ENCODE peak calls at places on chromosome 5, in eight cellular contexts. F is CD8-positive, alpha-beta memory T cell; A is neuronal stem cell; W is heart left ventricle; Y is CD4-positive, alpha-beta memory T cell; C is psoas muscle; O is cardiac muscle cell; M is left ventricle myocardium inferior. V is an unnamed sample. For H3K4me1, the result is how much of the 10 kb centered on the place peaks cover.

GRCh38 chr5:176900783-176901204 is 1.6 kb upstream of the HK3 start:
- DNase-seq in F (no peak), A (no peak), W (no peak), Y (no peak), C (no peak), O (no peak), M (no peak), V (no peak)

GRCh38 chr5:128084228-128085167 is 932 bp downstream of the SLC12A2 start:
- DNase-seq in F (peak), A (peak), W (peak), Y (peak), C (peak), O (peak), M (peak), V (peak)

GRCh38 chr5:32278403-32278802 is 34.3 kb downstream of the MTMR12 start:
- DNase-seq in F (no peak), A (no peak), W (no peak), Y (no peak), C (no peak), O (no peak), M (no peak), V (no peak)

GRCh38 chr5:136006164-136006563 is 22.6 kb upstream of the TGFBI start:
- DNase-seq in F (no peak), A (no peak), W (no peak), Y (no peak), C (peak), O (no peak), M (no peak), V (no peak)

GRCh38 chr5:112643339-112643971 is 94.2 kb upstream of the APC start:
- DNase-seq in F (no peak), A (no peak), W (no peak), Y (no peak), C (no peak), O (peak), M (no peak), V (no peak)

GRCh38 chr5:136036991-136037705 is 8.4 kb downstream of the TGFBI start:
- DNase-seq in F (peak), A (no peak), W (no peak), Y (peak), C (peak), O (no peak), M (no peak), V (peak)

GRCh38 chr5:180234271-180234670 is 25.3 kb upstream of the RASGEF1C start:
- DNase-seq in F (no peak), A (no peak), W (no peak), Y (no peak), C (no peak), O (no peak), M (no peak), V (no peak)

GRCh38 chr5:108003178-108003577 is 332.4 kb upstream of the EFNA5 start:
- DNase-seq in F (no peak), A (no peak), W (no peak), Y (peak), C (no peak), O (no peak), M (no peak), V (peak)

GRCh38 chr5:80884851-80885697 is 75.1 kb upstream of the RASGRF2 start:
- DNase-seq in F (no peak), A (no peak), W (no peak), Y (no peak), C (no peak), O (no peak), M (no peak), V (no peak)

GRCh38 chr5:179410291-179411160 is 65.3 kb upstream of the ADAMTS2 start:
- DNase-seq in F (no peak), A (no peak), W (no peak), Y (no peak), C (no peak), O (no peak), M (no peak), V (no peak)

GRCh38 chr5:83026507-83026906 is 50.7 kb downstream of the TMEM167A start:
- DNase-seq in F (no peak), A (no peak), W (no peak), Y (no peak), C (no peak), O (no peak), M (no peak), V (no peak)

GRCh38 chr5:160423025-160423554 is 1.4 kb downstream of the PTTG1 start:
- DNase-seq in F (no peak), A (no peak), W (no peak), Y (no peak), C (no peak), O (no peak), M (no peak), V (no peak)

GRCh38 chr5:83844320-83845068 is 123.8 kb upstream of the HAPLN1 start:
- DNase-seq in F (no peak), A (no peak), W (no peak), Y (no peak), C (no peak), O (no peak), M (no peak), V (peak)

GRCh38 chr5:6899215-6899614 is 186.0 kb downstream of the TENT4A start:
- DNase-seq in F (no peak), A (no peak), W (no peak), Y (no peak), C (no peak), O (no peak), M (no peak), V (no peak)

GRCh38 chr5:36152324-36153298 is 700 bp downstream of the SKP2 start:
- DNase-seq in F (no peak), A (no peak), W (no peak), Y (no peak), C (no peak), O (peak), M (no peak), V (no peak)

GRCh38 chr5:142516732-142517131 is 169.2 kb downstream of the FGF1 start:
- DNase-seq in F (no peak), A (no peak), W (no peak), Y (no peak), C (no peak), O (no peak), M (no peak), V (no peak)

GRCh38 chr5:81428866-81429265 is 34.9 kb upstream of the ACOT12 start:
- DNase-seq in F (no peak), A (no peak), W (no peak), Y (no peak), C (no peak), O (no peak), M (no peak), V (no peak)

GRCh38 chr5:136522217-136522956 is 157.0 kb upstream of the TRPC7 start:
- DNase-seq in F (no peak), A (no peak), W (no peak), Y (no peak), C (no peak), O (peak), M (no peak), V (no peak)

GRCh38 chr5:139878093-139878492 is 82.5 kb downstream of the PSD2 start:
- DNase-seq in F (no peak), A (no peak), W (no peak), Y (no peak), C (peak), O (peak), M (no peak), V (no peak)

GRCh38 chr5:168578006-168578405 is 1.2 kb downstream of the PANK3 start:
- DNase-seq in F (no peak), A (no peak), W (no peak), Y (no peak), C (no peak), O (no peak), M (no peak), V (no peak)

GRCh38 chr5:102975040-102975439 is 144.9 kb downstream of the GIN1 start:
- DNase-seq in F (no peak), A (no peak), W (no peak), Y (no peak), C (no peak), O (no peak), M (no peak), V (no peak)

GRCh38 chr5:150507283-150508020 is 479 bp upstream of the NDST1 start:
- DNase-seq in F (no peak), A (no peak), W (no peak), Y (no peak), C (no peak), O (no peak), M (no peak), V (no peak)

GRCh38 chr5:36728697-36729543 is 122.5 kb downstream of the SLC1A3 start:
- DNase-seq in F (no peak), A (peak), W (no peak), Y (peak), C (no peak), O (peak), M (no peak), V (peak)

GRCh38 chr5:138956801-138957200 is 81.7 kb upstream of the LRRTM2 start:
- DNase-seq in F (no peak), A (no peak), W (no peak), Y (no peak), C (no peak), O (no peak), M (no peak), V (no peak)

GRCh38 chr5:34806532-34806931 is 32.4 kb upstream of the TTC23L start:
- DNase-seq in F (no peak), A (no peak), W (no peak), Y (no peak), C (no peak), O (no peak), M (no peak), V (no peak)

GRCh38 chr5:58849995-58850667 is 267.3 kb downstream of the RAB3C start:
- DNase-seq in F (no peak), A (peak), W (no peak), Y (peak), C (no peak), O (peak), M (no peak), V (no peak)

GRCh38 chr5:85651744-85652143 is 966.0 kb upstream of the COX7C start:
- DNase-seq in F (no peak), A (no peak), W (no peak), Y (no peak), C (no peak), O (no peak), M (no peak), V (no peak)

GRCh38 chr5:140806834-140807775 is at the start of gene PCDHA4:
- DNase-seq in F (no peak), A (peak), W (no peak), Y (no peak), C (peak), O (peak), M (no peak), V (no peak)

GRCh38 chr5:115457985-115458384 is 86.6 kb downstream of the FEM1C start:
- DNase-seq in F (no peak), A (no peak), W (peak), Y (no peak), C (no peak), O (no peak), M (no peak), V (no peak)

GRCh38 chr5:2357309-2357708 is 394.2 kb downstream of the IRX2 start:
- DNase-seq in F (no peak), A (no peak), W (no peak), Y (no peak), C (no peak), O (no peak), M (no peak), V (no peak)

GRCh38 chr5:6712582-6713273 is 504 bp upstream of the TENT4A start:
- DNase-seq in F (peak), A (peak), W (peak), Y (peak), C (peak), O (peak), M (peak), V (peak)

GRCh38 chr5:39547548-39548154 is 122.9 kb upstream of the DAB2 start:
- DNase-seq in F (no peak), A (peak), W (no peak), Y (peak), C (no peak), O (peak), M (no peak), V (peak)

GRCh38 chr5:2270467-2270866 is 387.7 kb upstream of the IRX4 start:
- DNase-seq in F (no peak), A (no peak), W (no peak), Y (no peak), C (no peak), O (no peak), M (no peak), V (no peak)

GRCh38 chr5:5584236-5584749 is 161.8 kb downstream of the ICE1 start:
- DNase-seq in F (no peak), A (no peak), W (no peak), Y (no peak), C (no peak), O (no peak), M (no peak), V (no peak)

GRCh38 chr5:89277791-89278190 is 394.8 kb upstream of the MEF2C start:
- DNase-seq in F (no peak), A (no peak), W (no peak), Y (no peak), C (no peak), O (no peak), M (no peak), V (no peak)

GRCh38 chr5:95884511-95884910 is 62.0 kb upstream of the GLRX start:
- DNase-seq in F (no peak), A (no peak), W (no peak), Y (no peak), C (no peak), O (no peak), M (no peak), V (no peak)

GRCh38 chr5:158882660-158883059 is 217.1 kb downstream of the EBF1 start:
- DNase-seq in F (no peak), A (no peak), W (no peak), Y (no peak), C (no peak), O (no peak), M (no peak), V (no peak)

GRCh38 chr5:158880514-158881001 is 219.2 kb downstream of the EBF1 start:
- DNase-seq in F (no peak), A (no peak), W (no peak), Y (no peak), C (no peak), O (no peak), M (no peak), V (no peak)

GRCh38 chr5:158879993-158880392 is 219.7 kb downstream of the EBF1 start:
- DNase-seq in F (no peak), A (no peak), W (no peak), Y (no peak), C (no peak), O (no peak), M (no peak), V (no peak)

GRCh38 chr5:158882236-158882635 is 217.5 kb downstream of the EBF1 start:
- DNase-seq in F (no peak), A (no peak), W (no peak), Y (no peak), C (no peak), O (no peak), M (no peak), V (no peak)

DNA sequence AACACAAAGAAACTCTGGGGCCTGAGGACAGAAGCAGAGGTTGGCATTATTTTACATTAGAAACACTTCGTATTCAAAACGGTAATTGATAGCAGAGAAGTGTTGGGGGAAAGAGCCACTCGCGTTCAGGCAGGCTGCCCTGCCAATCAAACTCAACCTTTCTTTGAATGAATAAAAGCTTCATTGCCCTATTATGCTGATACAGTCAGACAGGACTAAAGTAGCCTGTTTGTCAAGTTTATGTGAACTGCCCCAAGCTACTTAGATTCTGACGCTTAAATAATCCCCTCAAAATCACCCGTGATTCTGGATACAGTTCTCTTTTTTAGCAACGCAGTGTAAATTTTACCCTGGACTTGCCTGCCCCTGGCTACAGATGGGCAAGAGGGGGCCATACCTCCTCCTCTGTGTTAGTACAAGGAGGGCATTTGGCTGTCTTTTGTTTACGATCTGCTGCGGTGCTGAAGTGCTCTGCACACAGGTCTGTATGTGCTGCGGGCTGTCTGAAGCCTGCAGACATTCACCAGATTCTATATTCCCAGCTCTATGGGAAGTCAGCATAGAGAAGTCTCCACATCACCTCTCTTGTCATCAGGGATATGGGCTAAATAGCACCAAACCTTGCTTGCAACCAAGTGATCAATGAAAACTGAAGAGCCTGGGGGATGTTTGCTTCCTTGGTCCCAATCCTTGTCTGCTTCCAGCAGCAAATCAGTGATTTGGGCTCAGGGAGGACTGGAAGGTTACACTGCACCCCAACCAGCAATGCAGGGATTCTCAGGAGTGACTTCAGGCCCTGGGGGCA is 218.4 kb downstream of the EBF1 start:
- DNase-seq in F (no peak), A (no peak), W (no peak), Y (no peak), C (no peak), O (peak), M (no peak), V (no peak)
- H3K4me3 ChIP-seq in F (no peak), A (no peak), W (no peak), Y (no peak), C (no peak), O (no peak), M (no peak), V (no peak)

GRCh38 chr5:173887610-173888472 is at the start of gene CPEB4:
- DNase-seq in F (peak), A (peak), W (peak), Y (peak), C (peak), O (peak), M (peak), V (peak)

GRCh38 chr5:173888473-173889135 is 455 bp downstream of the CPEB4 start:
- DNase-seq in F (peak), A (no peak), W (peak), Y (no peak), C (peak), O (peak), M (no peak), V (no peak)

GRCh38 chr5:173891367-173891766 is 3.2 kb downstream of the CPEB4 start:
- DNase-seq in F (no peak), A (no peak), W (no peak), Y (no peak), C (no peak), O (no peak), M (no peak), V (no peak)

GRCh38 chr5:173893192-173893561 is 5.0 kb downstream of the CPEB4 start:
- DNase-seq in F (no peak), A (no peak), W (no peak), Y (no peak), C (no peak), O (no peak), M (no peak), V (no peak)

DNA sequence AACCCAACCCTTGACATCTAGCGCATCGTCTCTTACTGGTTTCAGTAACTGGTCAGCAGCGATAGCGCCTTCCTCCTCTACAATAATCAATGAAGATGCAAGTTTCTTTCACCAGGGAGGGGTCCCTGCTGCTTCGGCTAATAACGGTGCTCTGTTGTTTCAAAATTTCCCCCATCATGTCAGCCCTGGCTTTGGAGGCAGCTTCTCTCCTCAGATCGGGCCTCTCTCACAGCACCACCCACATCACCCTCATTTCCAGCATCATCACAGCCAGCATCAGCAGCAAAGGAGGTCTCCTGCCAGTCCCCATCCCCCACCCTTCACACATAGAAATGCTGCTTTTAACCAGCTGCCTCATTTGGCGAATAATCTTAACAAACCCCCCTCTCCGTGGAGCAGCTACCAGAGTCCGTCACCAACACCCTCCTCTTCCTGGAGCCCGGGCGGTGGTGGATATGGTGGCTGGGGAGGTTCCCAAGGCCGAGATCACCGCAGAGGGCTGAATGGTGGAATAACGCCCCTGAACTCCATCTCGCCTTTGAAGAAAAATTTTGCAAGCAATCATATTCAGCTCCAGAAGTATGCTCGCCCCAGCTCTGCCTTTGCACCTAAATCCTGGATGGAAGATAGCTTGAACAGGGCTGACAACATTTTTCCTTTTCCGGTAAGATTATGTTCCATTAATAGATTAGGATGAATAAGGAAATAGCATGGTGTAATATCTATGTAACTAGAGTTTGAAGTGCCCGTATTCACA is 2.2 kb downstream of the CPEB4 start:
- DNase-seq in F (no peak), A (no peak), W (peak), Y (no peak), C (peak), O (peak), M (peak), V (no peak)
- H3K27ac ChIP-seq in F (peak), A (no peak), W (peak), Y (no peak), C (peak), O (peak), M (peak), V (no peak)

DNA sequence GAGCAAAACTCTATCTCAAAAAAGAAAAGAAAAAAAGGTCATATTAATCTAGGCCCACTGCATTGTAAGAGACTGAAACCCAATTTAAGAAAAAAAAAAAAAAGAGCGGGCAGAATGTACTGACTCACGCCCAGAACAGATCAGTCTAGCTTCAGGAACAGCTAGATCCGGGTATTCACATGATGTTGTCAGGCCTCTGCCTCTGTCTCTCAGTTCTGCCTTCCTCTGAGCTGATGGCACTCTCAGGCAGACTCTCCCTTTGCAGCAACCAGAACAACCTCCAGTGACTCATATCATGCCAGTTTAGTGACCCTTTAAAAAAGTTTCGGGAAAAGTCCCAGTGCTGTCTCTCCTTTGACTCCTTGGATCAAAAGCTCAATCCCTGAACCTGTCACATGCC is 53.0 kb downstream of the NEURL1B start:
- DNase-seq in F (no peak), A (no peak), W (no peak), Y (no peak), C (no peak), O (no peak), M (no peak), V (no peak)
- H3K4me1 ChIP-seq in F (under half), A (under half), W (half or more), Y (under half), C (under half), O (under half), M (half or more), V (under half)

DNA sequence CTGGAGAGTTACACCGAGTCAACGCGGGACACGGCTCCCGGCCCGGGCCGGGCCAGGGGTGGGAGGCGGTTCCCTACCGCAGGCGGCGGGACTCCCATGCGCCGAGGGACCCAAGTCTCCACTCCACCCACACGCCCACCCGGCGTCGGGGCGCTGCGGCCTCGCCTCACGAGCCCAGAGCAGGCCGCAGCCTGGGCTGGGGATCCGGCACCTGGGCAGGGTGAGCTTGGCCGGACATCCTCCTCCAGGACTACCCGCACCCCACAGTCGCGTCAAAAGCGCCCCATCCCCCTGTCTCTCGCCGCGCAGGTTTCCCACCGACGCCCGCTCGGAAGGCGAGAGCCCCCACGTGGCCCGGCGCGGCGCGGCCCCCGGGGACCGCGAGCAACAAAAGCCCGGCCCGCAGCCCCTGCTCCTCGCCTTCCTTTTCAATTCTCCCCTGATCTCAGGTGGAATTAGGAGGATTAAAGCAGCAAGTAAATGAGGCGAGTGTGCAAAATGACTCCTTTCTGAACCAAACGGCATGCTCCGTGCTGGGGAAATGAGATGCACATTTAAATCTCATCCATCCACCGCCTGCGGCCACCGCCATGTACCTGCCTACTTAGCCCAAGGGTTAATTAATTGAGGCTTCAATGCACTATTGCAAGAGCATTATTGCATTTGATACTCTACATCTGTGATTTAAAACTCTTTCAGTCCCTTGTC is 196.6 kb upstream of the TBCA start:
- DNase-seq in F (no peak), A (no peak), W (no peak), Y (no peak), C (no peak), O (peak), M (no peak), V (peak)
- H3K4me3 ChIP-seq in F (peak), A (peak), W (peak), Y (peak), C (peak), O (peak), M (peak), V (peak)

V was measured in naive thymus-derived CD4-positive, alpha-beta T cell.